ENCODE peak calls at places on chromosomes 4 and X, in ten cellular contexts. L is iris pigment epithelial cell; S is T-helper 2 cell; E is HuH-7; I is SHP77; X is GM03348; R is LoVo; B is D341Med; Y is stimulated activated CD4-positive, alpha-beta T cell treated with anti-CD3 and anti-CD28 coated beads, Interleukin-15, amount 100 ng/mL, for 1 hour; U is NCI-H2081. C is an unnamed sample.

GRCh38 chr4:55169352-55169959 is 44.1 kb upstream of the KDR start:
- DNase-seq in L (peak), S (no peak), E (no peak), I (no peak), X (no peak), R (peak), B (no peak), Y (no peak), U (no peak), C (peak)

GRCh38 chr4:138686078-138686477 is 329.5 kb upstream of the NOCT start:
- DNase-seq in L (no peak), S (no peak), E (no peak), I (no peak), X (no peak), R (no peak), B (no peak), Y (no peak), U (no peak), C (no peak)

GRCh38 chr4:183249854-183250253 is 70.2 kb downstream of the CLDN22 start:
- DNase-seq in L (peak), S (no peak), E (no peak), I (no peak), X (peak), R (peak), B (peak), Y (no peak), U (peak), C (peak)

GRCh38 chr4:147362868-147363440 is 117.9 kb upstream of the EDNRA start:
- DNase-seq in L (peak), S (no peak), E (no peak), I (no peak), X (peak), R (no peak), B (no peak), Y (no peak), U (no peak), C (peak)

GRCh38 chr4:48462363-48462762 is 20.8 kb upstream of the SLC10A4 start:
- DNase-seq in L (no peak), S (no peak), E (no peak), I (no peak), X (no peak), R (no peak), B (no peak), Y (no peak), U (peak), C (no peak)

GRCh38 chr4:18512718-18513117 is 491.2 kb upstream of the LCORL start:
- DNase-seq in L (no peak), S (no peak), E (no peak), I (no peak), X (no peak), R (no peak), B (no peak), Y (no peak), U (no peak), C (no peak)

GRCh38 chrX:41178201-41178600 is 93.0 kb downstream of the USP9X start:
- DNase-seq in L (no peak), S (no peak), E (no peak), I (no peak), X (no peak), R (no peak), B (no peak), Y (no peak), U (peak), C (no peak)

GRCh38 chrX:26653050-26653449 is 437.1 kb downstream of the MAGEB5 start:
- DNase-seq in L (no peak), S (no peak), E (no peak), I (no peak), X (no peak), R (no peak), B (no peak), Y (no peak), U (no peak), C (no peak)

GRCh38 chrX:79325263-79325958 is 41.7 kb downstream of the ITM2A start:
- DNase-seq in L (no peak), S (no peak), E (no peak), I (peak), X (no peak), R (no peak), B (no peak), Y (no peak), U (no peak), C (no peak)

GRCh38 chrX:110803506-110803905 is 7.9 kb upstream of the CHRDL1 start:
- DNase-seq in L (no peak), S (no peak), E (no peak), I (no peak), X (peak), R (no peak), B (no peak), Y (no peak), U (no peak), C (peak)

GRCh38 chr4:79048878-79049277 is 109.6 kb upstream of the PAQR3 start:
- DNase-seq in L (no peak), S (no peak), E (no peak), I (no peak), X (no peak), R (no peak), B (no peak), Y (no peak), U (peak), C (no peak)

GRCh38 chrX:153412746-153413720 is 1.8 kb downstream of the ZFP92 start:
- DNase-seq in L (no peak), S (no peak), E (no peak), I (no peak), X (no peak), R (no peak), B (no peak), Y (no peak), U (no peak), C (no peak)

GRCh38 chrX:130170752-130171445 is 863 bp upstream of the RAB33A start:
- DNase-seq in L (peak), S (peak), E (peak), I (peak), X (peak), R (no peak), B (peak), Y (peak), U (peak), C (peak)

GRCh38 chr4:142474398-142475087 is 371.6 kb downstream of the INPP4B start:
- DNase-seq in L (peak), S (no peak), E (no peak), I (no peak), X (no peak), R (peak), B (no peak), Y (no peak), U (peak), C (peak)

GRCh38 chr4:8906991-8907595 is 35.5 kb upstream of the HMX1 start:
- DNase-seq in L (no peak), S (no peak), E (no peak), I (no peak), X (no peak), R (no peak), B (peak), Y (no peak), U (no peak), C (no peak)

GRCh38 chr4:79397951-79398350 is 10.1 kb downstream of the GK2 start:
- DNase-seq in L (no peak), S (no peak), E (no peak), I (no peak), X (no peak), R (no peak), B (no peak), Y (no peak), U (no peak), C (no peak)

GRCh38 chr4:145531791-145532190 is 50.1 kb downstream of the SMAD1 start:
- DNase-seq in L (no peak), S (no peak), E (no peak), I (no peak), X (no peak), R (no peak), B (no peak), Y (no peak), U (no peak), C (no peak)

GRCh38 chrX:4909245-4909830 is 1195.9 kb upstream of the PRKX start:
- DNase-seq in L (no peak), S (no peak), E (no peak), I (no peak), X (no peak), R (no peak), B (no peak), Y (no peak), U (no peak), C (no peak)

GRCh38 chrX:133511041-133511440 is 95.8 kb upstream of the GPC4 start:
- DNase-seq in L (no peak), S (no peak), E (no peak), I (no peak), X (no peak), R (no peak), B (no peak), Y (no peak), U (no peak), C (no peak)

GRCh38 chr4:138992676-138993075 is 22.9 kb upstream of the NOCT start:
- DNase-seq in L (no peak), S (no peak), E (no peak), I (no peak), X (no peak), R (no peak), B (no peak), Y (no peak), U (no peak), C (no peak)

GRCh38 chrX:16678689-16679088 is 28.7 kb downstream of the S100G start:
- DNase-seq in L (peak), S (no peak), E (no peak), I (no peak), X (no peak), R (no peak), B (no peak), Y (no peak), U (no peak), C (no peak)

GRCh38 chrX:45755719-45756118 is 555.0 kb upstream of the DIPK2B start:
- DNase-seq in L (no peak), S (no peak), E (no peak), I (no peak), X (no peak), R (no peak), B (no peak), Y (no peak), U (no peak), C (no peak)

GRCh38 chrX:153772608-153773217 is 8.1 kb upstream of the SRPK3 start:
- DNase-seq in L (no peak), S (no peak), E (no peak), I (no peak), X (no peak), R (no peak), B (peak), Y (no peak), U (no peak), C (no peak)

GRCh38 chr4:88448905-88449689 is 7.8 kb upstream of the HERC5 start:
- DNase-seq in L (no peak), S (no peak), E (no peak), I (no peak), X (no peak), R (no peak), B (no peak), Y (no peak), U (no peak), C (no peak)

GRCh38 chr4:26288308-26288982 is 32.4 kb upstream of the RBPJ start:
- DNase-seq in L (peak), S (no peak), E (no peak), I (no peak), X (peak), R (no peak), B (no peak), Y (no peak), U (no peak), C (peak)

GRCh38 chr4:10571896-10572295 is 112.7 kb downstream of the CLNK start:
- DNase-seq in L (peak), S (no peak), E (no peak), I (no peak), X (no peak), R (no peak), B (no peak), Y (no peak), U (no peak), C (no peak)

GRCh38 chr4:84799318-84799717 is 167.2 kb downstream of the WDFY3 start:
- DNase-seq in L (peak), S (no peak), E (no peak), I (no peak), X (no peak), R (no peak), B (no peak), Y (no peak), U (no peak), C (no peak)

GRCh38 chr4:109113511-109113910 is 188.9 kb downstream of the COL25A1 start:
- DNase-seq in L (peak), S (no peak), E (no peak), I (no peak), X (no peak), R (no peak), B (no peak), Y (no peak), U (no peak), C (no peak)

GRCh38 chr4:157700898-157701694 is 471.7 kb downstream of the GASK1B start:
- DNase-seq in L (peak), S (no peak), E (no peak), I (no peak), X (no peak), R (no peak), B (no peak), Y (no peak), U (no peak), C (no peak)

GRCh38 chr4:138588501-138588900 is 346.4 kb upstream of the SLC7A11 start:
- DNase-seq in L (no peak), S (no peak), E (no peak), I (no peak), X (no peak), R (no peak), B (no peak), Y (no peak), U (no peak), C (no peak)

GRCh38 chrX:48101443-48101842 is 29.0 kb upstream of the SPACA5B start:
- DNase-seq in L (no peak), S (no peak), E (no peak), I (no peak), X (no peak), R (no peak), B (no peak), Y (no peak), U (no peak), C (no peak)

GRCh38 chrX:134542485-134542884 is 82.5 kb downstream of the HPRT1 start:
- DNase-seq in L (peak), S (no peak), E (no peak), I (no peak), X (peak), R (no peak), B (peak), Y (no peak), U (peak), C (peak)

GRCh38 chr4:143555676-143556075 is 42.2 kb downstream of the SMARCA5 start:
- DNase-seq in L (peak), S (no peak), E (no peak), I (no peak), X (no peak), R (no peak), B (no peak), Y (no peak), U (no peak), C (peak)

GRCh38 chr4:57329279-57329678 is 219.1 kb upstream of the IGFBP7 start:
- DNase-seq in L (no peak), S (no peak), E (no peak), I (no peak), X (no peak), R (no peak), B (no peak), Y (no peak), U (no peak), C (no peak)

GRCh38 chrX:115413246-115413878 is 123.8 kb downstream of the LUZP4 start:
- DNase-seq in L (peak), S (no peak), E (no peak), I (no peak), X (no peak), R (no peak), B (no peak), Y (no peak), U (no peak), C (peak)

GRCh38 chrX:68273887-68274286 is 159.4 kb downstream of the OPHN1 start:
- DNase-seq in L (peak), S (no peak), E (no peak), I (no peak), X (no peak), R (no peak), B (no peak), Y (no peak), U (no peak), C (no peak)

GRCh38 chr4:21948347-21949072 is at the start of gene KCNIP4:
- DNase-seq in L (peak), S (peak), E (peak), I (no peak), X (peak), R (no peak), B (peak), Y (no peak), U (peak), C (peak)

GRCh38 chrX:154506483-154507332 is 9.3 kb downstream of the FAM3A start:
- DNase-seq in L (no peak), S (no peak), E (no peak), I (no peak), X (no peak), R (no peak), B (no peak), Y (no peak), U (no peak), C (no peak)